ENCODE peak calls at places on chromosomes 6 and 20, in eight cellular contexts. D, G, J, Z, Y, H, R and S are unnamed samples.
A peak's percentile ranks its signal among the peaks of the same experiment; 100 is the strongest.

GRCh38 chr20:21102691-21103311 is 3.4 kb downstream of the LINC00237 start:
- DNase-seq in Z (peak; percentile 49), G (peak; percentile 35), D (no peak), Y (no peak), J (peak; percentile 66), R (no peak), H (peak; percentile 12), S (no peak)

GRCh38 chr6:10409160-10409765 is 5.6 kb downstream of the TFAP2A start:
- DNase-seq in D (no peak), J (no peak), H (no peak), R (no peak), G (no peak), Y (peak; percentile 72), Z (no peak), S (no peak)

GRCh38 chr6:37365791-37366190 is 12.0 kb downstream of the RNF8 start:
- DNase-seq in G (no peak), H (peak; percentile 72), Z (no peak), J (no peak), Y (no peak), R (no peak), D (peak; percentile 33), S (peak; percentile 11)

GRCh38 chr20:49656304-49656703 is 57.4 kb downstream of the B4GALT5 start:
- DNase-seq in D (peak; percentile 43), Y (no peak), Z (no peak), R (no peak), J (no peak), H (no peak), G (no peak), S (no peak)

GRCh38 chr6:128509709-128510108 is 10.7 kb downstream of the PTPRK start:
- DNase-seq in J (no peak), Y (no peak), D (no peak), G (no peak), R (no peak), Z (no peak), H (no peak), S (no peak)

GRCh38 chr6:52124126-52125121 is 37.0 kb upstream of the PKHD1 start:
- DNase-seq in J (no peak), R (no peak), G (no peak), H (no peak), Z (no peak), Y (no peak), D (no peak), S (no peak)

GRCh38 chr20:51062065-51062464 is 39.2 kb upstream of the KCNG1 start:
- DNase-seq in J (no peak), D (peak; percentile 8), H (no peak), R (no peak), Z (no peak), G (no peak), Y (no peak), S (no peak)

GRCh38 chr6:159945801-159946392 is 23.0 kb upstream of the IGF2R start:
- DNase-seq in H (no peak), J (no peak), R (no peak), D (no peak), Z (no peak), Y (no peak), G (no peak), S (no peak)

GRCh38 chr20:1942486-1943266 is 47.5 kb downstream of the SIRPA start:
- DNase-seq in G (no peak), D (no peak), R (no peak), Y (no peak), J (no peak), Z (no peak), H (no peak), S (no peak)

DNA sequence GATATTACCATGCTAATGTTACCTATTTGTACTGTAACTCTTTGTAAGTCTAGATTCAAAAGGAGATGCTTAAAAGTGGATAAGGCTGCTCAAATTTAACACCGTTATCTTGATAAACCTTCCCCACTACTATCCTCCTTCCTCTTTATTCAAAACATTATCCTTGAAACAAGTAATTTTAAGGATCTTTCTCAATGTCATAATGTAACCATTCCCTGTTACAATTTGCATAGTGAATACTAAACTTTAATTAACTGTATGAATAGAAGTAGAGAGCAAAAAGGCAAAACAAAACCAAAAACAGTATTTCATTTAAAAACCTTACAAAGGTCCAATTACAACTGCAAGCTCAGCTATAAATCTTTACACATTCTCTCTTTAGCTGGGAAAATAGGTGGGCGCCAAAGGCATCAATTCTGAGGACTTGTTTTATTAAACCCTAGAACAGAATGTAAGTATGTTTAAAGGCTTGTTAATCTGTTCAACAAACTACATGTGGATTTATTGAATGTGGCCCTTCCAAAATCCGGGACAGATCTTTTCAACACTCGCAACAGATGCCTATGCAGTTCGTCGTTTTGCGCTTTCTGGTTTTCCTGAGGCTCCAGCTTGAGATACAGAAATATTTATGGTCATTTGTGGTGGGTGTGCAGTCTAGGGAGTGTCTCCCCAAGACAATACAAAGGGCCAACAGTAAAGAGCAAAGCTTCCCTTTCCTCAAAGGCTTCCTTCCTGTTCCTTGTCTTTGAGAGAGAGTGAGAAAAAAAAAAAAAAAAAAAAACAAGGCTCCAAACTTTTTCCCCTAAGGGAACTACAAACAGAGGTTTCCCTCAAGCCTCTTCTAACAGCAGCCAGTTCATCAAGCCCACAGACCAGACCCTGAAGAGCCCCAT is 15.1 kb downstream of the KIF13A start:
- DNase-seq in D (no peak), G (no peak), R (no peak), H (no peak), Z (no peak), Y (no peak), J (no peak), S (no peak)
- H3K4me3 ChIP-seq in D (no peak overlapping the region), G (no peak overlapping the region), R (no peak overlapping the region), H (no peak overlapping the region), Z (no peak overlapping the region), Y (no peak overlapping the region), J (no peak overlapping the region), S (no peak overlapping the region)

GRCh38 chr6:129766959-129767728 is 57.2 kb upstream of the ARHGAP18 start:
- DNase-seq in G (no peak), Y (peak; percentile 47), Z (peak; percentile 30), J (peak; percentile 51), R (no peak), H (peak; percentile 46), D (peak; percentile 63), S (peak; percentile 32)
- H3K4me3 ChIP-seq in G (peak overlapping the region; percentile 36), Y (peak overlapping the region; percentile 37), Z (peak overlapping the region; percentile 49), J (peak overlapping the region; percentile 38), R (peak overlapping the region; percentile 59), H (peak overlapping the region; percentile 58), D (peak overlapping the region; percentile 57), S (peak overlapping the region; percentile 42)

DNA sequence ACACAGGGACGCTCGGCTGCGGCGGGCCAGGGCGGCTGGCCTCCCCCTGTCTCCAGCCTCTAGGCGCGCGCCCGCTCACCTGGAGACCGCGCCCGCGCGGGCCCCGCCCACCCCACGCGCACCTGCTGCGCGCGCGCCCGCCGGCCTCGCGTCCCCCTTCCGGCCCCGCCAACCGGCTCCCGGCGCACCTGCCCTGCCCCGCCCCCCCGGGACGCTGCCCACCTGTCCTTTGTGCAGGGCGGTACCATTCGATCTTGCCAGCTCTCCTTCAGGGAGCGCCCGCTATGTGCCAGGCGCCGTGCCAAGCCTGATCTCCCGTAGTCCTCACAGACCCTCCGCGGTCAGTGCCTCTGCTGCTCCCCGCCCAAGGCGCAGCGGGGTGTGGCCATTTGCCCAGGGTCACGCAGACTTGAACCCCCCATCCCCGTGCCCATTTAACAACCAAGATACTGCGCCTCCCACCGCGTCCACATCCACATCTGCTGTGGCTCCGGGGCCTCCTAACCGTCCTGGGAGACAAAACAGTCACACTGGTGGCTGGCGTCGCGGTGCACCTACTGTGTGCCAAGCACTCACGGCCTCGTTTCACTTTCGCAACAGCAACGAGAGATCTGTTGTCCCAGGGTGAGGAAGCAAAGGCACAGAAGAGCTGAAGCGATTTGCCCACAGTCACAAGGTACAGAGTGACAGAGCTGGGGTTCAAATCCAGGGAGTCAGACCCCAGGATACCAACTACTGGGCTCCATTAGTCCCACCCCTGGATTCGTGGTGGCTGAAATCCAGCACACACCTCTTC is 48.1 kb downstream of the NOL4L start:
- DNase-seq in R (no peak), G (no peak), D (no peak), Z (peak; percentile 90), Y (no peak), H (no peak), J (peak; percentile 68), S (no peak)
- H3K4me3 ChIP-seq in R (peak overlapping the region; percentile 68), G (peak overlapping the region; percentile 55), D (no peak overlapping the region), Z (peak overlapping the region; percentile 68), Y (no peak overlapping the region), H (no peak overlapping the region), J (peak overlapping the region; percentile 56), S (peak overlapping the region; percentile 34)

GRCh38 chr6:161507375-161507774 is 233.5 kb upstream of the AGPAT4 start:
- DNase-seq in Z (no peak), G (no peak), H (no peak), Y (no peak), R (no peak), J (no peak), D (no peak), S (no peak)
- H3K4me3 ChIP-seq in Z (no peak overlapping the region), G (no peak overlapping the region), H (no peak overlapping the region), Y (no peak overlapping the region), R (no peak overlapping the region), J (no peak overlapping the region), D (no peak overlapping the region), S (no peak overlapping the region)

GRCh38 chr6:44225579-44226325 is 2.4 kb downstream of the SLC29A1 start:
- DNase-seq in H (no peak), Y (no peak), G (no peak), Z (no peak), J (no peak), R (no peak), D (no peak), S (no peak)
- H3K4me3 ChIP-seq in H (no peak overlapping the region), Y (no peak overlapping the region), G (peak overlapping the region; percentile 31), Z (no peak overlapping the region), J (no peak overlapping the region), R (peak overlapping the region; percentile 83), D (no peak overlapping the region), S (no peak overlapping the region)

GRCh38 chr20:57556980-57557274 is 4.0 kb upstream of the PCK1 start:
- DNase-seq in D (no peak), G (no peak), Z (no peak), R (no peak), Y (no peak), J (no peak), H (no peak), S (no peak)
- H3K4me3 ChIP-seq in D (no peak overlapping the region), G (no peak overlapping the region), Z (no peak overlapping the region), R (no peak overlapping the region), Y (no peak overlapping the region), J (no peak overlapping the region), H (no peak overlapping the region), S (no peak overlapping the region)